ENCODE peak calls at places on chromosomes 4 and X, in four cellular contexts. A is neuronal stem cell, Q is H9, R is mesenchymal stem cell. V is an unnamed sample.

GRCh38 chr4:6909970-6910339 is 329 bp downstream of the TBC1D14 start:
- DNase-seq in A (no peak), Q (no peak), R (no peak), V (no peak)

GRCh38 chrX:41003501-41004286 is 81.6 kb upstream of the USP9X start:
- DNase-seq in A (no peak), Q (no peak), R (no peak), V (no peak)

GRCh38 chr4:6905501-6905900 is 4.1 kb upstream of the TBC1D14 start:
- DNase-seq in A (no peak), Q (no peak), R (no peak), V (no peak)

GRCh38 chrX:101774340-101774739 is 114.7 kb upstream of the ARMCX2 start:
- DNase-seq in A (no peak), Q (no peak), R (no peak), V (no peak)

GRCh38 chrX:47380268-47380667 is 9.9 kb downstream of the ZNF157 start:
- DNase-seq in A (no peak), Q (no peak), R (no peak), V (no peak)

GRCh38 chr4:147093206-147093605 is 147.5 kb upstream of the TTC29 start:
- DNase-seq in A (no peak), Q (no peak), R (no peak), V (no peak)

GRCh38 chrX:107154787-107155620 is 36.4 kb upstream of the RBM41 start:
- DNase-seq in A (no peak), Q (no peak), R (peak; percentile 38), V (peak; percentile 9)

GRCh38 chr4:137655286-137655685 is 123.0 kb upstream of the PCDH18 start:
- DNase-seq in A (no peak), Q (no peak), R (peak; percentile 37), V (peak; percentile 11)

GRCh38 chr4:155582971-155583437 is 83.6 kb upstream of the GUCY1A1 start:
- DNase-seq in A (no peak), Q (no peak), R (peak; percentile 82), V (peak; percentile 92)

GRCh38 chr4:56907489-56908205 is at the start of gene REST:
- DNase-seq in A (peak; percentile 83), Q (peak; percentile 97), R (peak; percentile 70), V (peak; percentile 52)

GRCh38 chr4:145535202-145535601 is 53.5 kb downstream of the SMAD1 start:
- DNase-seq in A (no peak), Q (no peak), R (no peak), V (no peak)

GRCh38 chr4:159766241-159766640 is 663.4 kb downstream of the RAPGEF2 start:
- DNase-seq in A (no peak), Q (no peak), R (no peak), V (no peak)

GRCh38 chr4:140686799-140687198 is 69.4 kb downstream of the TBC1D9 start:
- DNase-seq in A (no peak), Q (no peak), R (no peak), V (peak; percentile 13)

GRCh38 chr4:184732126-184732525 is 1.8 kb downstream of the CENPU start:
- DNase-seq in A (no peak), Q (no peak), R (no peak), V (peak; percentile 35)

GRCh38 chr4:133208694-133209285 is 59.7 kb downstream of the PCDH10 start:
- DNase-seq in A (no peak), Q (no peak), R (no peak), V (no peak)

DNA sequence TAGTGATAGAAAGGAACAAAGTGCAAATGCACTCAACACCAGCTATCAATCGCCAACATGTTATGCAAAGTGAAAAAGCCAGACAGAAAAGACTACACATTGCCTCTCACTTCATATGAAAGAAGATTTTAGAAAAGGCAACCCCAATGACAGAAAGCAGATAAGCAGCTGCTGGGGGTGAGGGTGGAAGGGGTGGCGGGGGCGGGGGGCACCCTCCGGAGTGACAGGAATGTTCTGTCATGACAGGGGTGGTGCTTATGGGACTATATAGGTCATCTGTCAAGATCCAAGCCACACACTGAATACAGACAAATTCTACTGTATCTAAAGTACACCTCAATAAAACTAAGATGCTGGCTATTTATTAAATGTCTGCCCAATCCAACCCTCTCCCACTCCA is 10.7 kb downstream of the WDR1 start:
- DNase-seq in A (no peak), Q (no peak), R (no peak), V (no peak)
- H3K79me1 ChIP-seq in A (peaks cover 5% of the 10 kb centered on the region), Q (peaks cover 7% of the 10 kb centered on the region), R (no peaks in the 10 kb centered on the region), V (no peaks in the 10 kb centered on the region)

GRCh38 chr4:128583753-128584712 is 225.5 kb upstream of the JADE1 start:
- DNase-seq in A (no peak), Q (no peak), R (no peak), V (no peak)
- H4K91ac ChIP-seq in A (no peak overlapping the region), Q (no peak overlapping the region), R (no peak overlapping the region), V (no peak overlapping the region)

DNA sequence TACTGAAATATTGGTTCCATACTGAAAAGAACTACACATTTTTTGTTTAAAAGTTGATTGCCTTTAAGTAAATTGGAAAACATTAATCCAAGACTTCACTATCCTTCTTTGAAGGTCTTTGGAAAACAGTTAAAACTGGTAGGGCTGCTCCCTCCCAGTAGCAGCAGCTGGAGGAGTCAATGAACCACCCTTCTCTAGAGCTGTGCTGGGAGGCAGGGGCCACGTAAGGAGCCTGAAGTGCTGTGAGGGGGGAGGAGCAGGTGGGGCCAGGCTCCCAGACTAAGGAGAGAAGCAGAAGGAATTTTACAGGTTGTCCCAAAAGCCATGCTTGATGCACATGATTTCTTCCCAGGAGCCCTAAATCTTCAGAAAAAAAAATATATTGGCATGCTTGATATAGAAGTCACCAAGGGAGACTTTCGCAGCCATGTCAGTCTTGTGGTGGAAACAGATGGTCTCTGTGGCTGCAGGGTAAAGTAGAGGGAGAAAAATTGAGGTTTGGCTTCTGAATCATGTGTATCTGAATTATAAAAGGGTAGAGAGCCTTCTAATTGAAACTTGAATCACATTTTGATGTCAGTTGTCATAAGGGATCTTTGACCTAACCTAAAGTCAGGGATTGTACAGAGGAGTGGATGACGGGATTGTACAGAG is 673.2 kb upstream of the FRG1 start:
- DNase-seq in A (no peak), Q (no peak), R (no peak), V (no peak)
- H3K79me1 ChIP-seq in A (no peaks in the 10 kb centered on the region), Q (no peaks in the 10 kb centered on the region), R (no peaks in the 10 kb centered on the region), V (no peaks in the 10 kb centered on the region)

GRCh38 chr4:165457793-165458192 is 79.0 kb downstream of the CPE start:
- DNase-seq in A (no peak), Q (no peak), R (no peak), V (no peak)

GRCh38 chr4:165464338-165464737 is 85.5 kb downstream of the CPE start:
- DNase-seq in A (no peak), Q (no peak), R (no peak), V (no peak)

GRCh38 chr4:165462009-165462408 is 83.2 kb downstream of the CPE start:
- DNase-seq in A (no peak), Q (no peak), R (no peak), V (no peak)

GRCh38 chr4:165458451-165458850 is 79.6 kb downstream of the CPE start:
- DNase-seq in A (no peak), Q (no peak), R (no peak), V (no peak)

GRCh38 chr4:165461176-165461835 is 82.5 kb downstream of the CPE start:
- DNase-seq in A (no peak), Q (no peak), R (peak; percentile 71), V (peak; percentile 75)
- H4K91ac ChIP-seq in A (no peak overlapping the region), Q (no peak overlapping the region), R (no peak overlapping the region), V (peak overlapping the region; percentile 51)

GRCh38 chr4:5882947-5883346 is 9.9 kb downstream of the CRMP1 start:
- DNase-seq in A (no peak), Q (no peak), R (no peak), V (no peak)

GRCh38 chr4:5884804-5885203 is 8.1 kb downstream of the CRMP1 start:
- DNase-seq in A (no peak), Q (no peak), R (no peak), V (no peak)

GRCh38 chr4:5881340-5881739 is 11.5 kb downstream of the CRMP1 start:
- DNase-seq in A (no peak), Q (no peak), R (no peak), V (peak; percentile 6)

GRCh38 chr4:5885733-5886132 is 7.2 kb downstream of the CRMP1 start:
- DNase-seq in A (no peak), Q (no peak), R (no peak), V (no peak)

DNA sequence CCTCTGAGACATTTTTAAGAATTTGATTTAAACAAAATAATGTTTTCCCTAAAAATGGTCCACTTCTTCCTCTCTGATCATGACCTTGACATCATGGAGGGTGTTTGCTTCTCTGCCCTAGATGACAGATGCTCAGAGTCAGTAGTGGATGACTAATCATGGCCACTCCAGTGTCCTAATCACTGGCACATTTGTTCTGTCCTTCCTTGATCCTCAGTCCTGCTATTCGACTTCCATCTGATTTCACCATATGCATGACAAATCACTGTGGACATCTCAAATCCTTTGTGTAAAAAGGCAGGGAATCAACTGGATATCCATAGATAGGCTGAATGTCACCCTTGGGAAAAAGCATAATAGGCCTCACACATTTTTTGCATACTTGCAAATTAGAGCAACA is 9.0 kb downstream of the CRMP1 start:
- DNase-seq in A (no peak), Q (no peak), R (peak; percentile 19), V (no peak)
- H3K79me1 ChIP-seq in A (peaks cover 22% of the 10 kb centered on the region), Q (peaks cover 21% of the 10 kb centered on the region), R (no peaks in the 10 kb centered on the region), V (no peaks in the 10 kb centered on the region)

GRCh38 chr4:10169839-10170387 is 53.3 kb upstream of the WDR1 start:
- DNase-seq in A (no peak), Q (no peak), R (no peak), V (no peak)
- H4K91ac ChIP-seq in A (no peak overlapping the region), Q (no peak overlapping the region), R (no peak overlapping the region), V (no peak overlapping the region)

GRCh38 chr4:10161840-10162239 is 45.2 kb upstream of the WDR1 start:
- DNase-seq in A (no peak), Q (no peak), R (no peak), V (no peak)

GRCh38 chr4:10164877-10165283 is 48.3 kb upstream of the WDR1 start:
- DNase-seq in A (peak; percentile 36), Q (peak; percentile 47), R (peak; percentile 16), V (peak; percentile 42)

GRCh38 chr4:10162341-10163000 is 45.9 kb upstream of the WDR1 start:
- DNase-seq in A (no peak), Q (no peak), R (no peak), V (no peak)

GRCh38 chr4:10161146-10161545 is 44.5 kb upstream of the WDR1 start:
- DNase-seq in A (no peak), Q (no peak), R (no peak), V (peak; percentile 3)

GRCh38 chr4:10163296-10163695 is 46.7 kb upstream of the WDR1 start:
- DNase-seq in A (no peak), Q (no peak), R (no peak), V (no peak)
- H3K79me1 ChIP-seq in A (no peaks in the 10 kb centered on the region), Q (no peaks in the 10 kb centered on the region), R (no peaks in the 10 kb centered on the region), V (no peaks in the 10 kb centered on the region)

V was measured in IMR-90.